ENCODE peak calls at places on chromosome 1, in five cellular contexts. Z is GM13976, G is lung microvascular endothelial cell, T is stomach, R is NCI-H510A treated with DMSO at 0.1 percent for 48 hours. F is an unnamed sample.
A peak's percentile ranks its signal among the peaks of the same experiment; 100 is the strongest.

GRCh38 chr1:200231787-200232222 is 178.0 kb downstream of the ZNF281 start:
- DNase-seq in R (no peak), G (peak; percentile 47), Z (no peak), T (no peak), F (no peak)

GRCh38 chr1:147781056-147781471 is 20.7 kb upstream of the GJA5 start:
- DNase-seq in R (no peak), G (no peak), T (no peak), Z (no peak), F (no peak)

GRCh38 chr1:200907611-200908097 is 13.0 kb downstream of the INAVA start:
- DNase-seq in G (no peak), T (no peak), R (no peak), Z (peak; percentile 75), F (no peak)

GRCh38 chr1:82390627-82391026 is 589.9 kb downstream of the ADGRL2 start:
- DNase-seq in G (no peak), T (no peak), R (no peak), Z (no peak), F (no peak)

GRCh38 chr1:79353224-79353623 is 346.7 kb upstream of the ADGRL4 start:
- DNase-seq in G (peak; percentile 75), R (peak; percentile 23), T (peak; percentile 33), Z (peak; percentile 15), F (no peak)

GRCh38 chr1:52636701-52637695 is 4.0 kb downstream of the SHISAL2A start:
- DNase-seq in R (no peak), Z (peak; percentile 63), T (no peak), G (no peak), F (no peak)

GRCh38 chr1:85134583-85135455 is 66.0 kb downstream of the SYDE2 start:
- DNase-seq in T (no peak), G (no peak), Z (no peak), R (peak; percentile 69), F (no peak)

GRCh38 chr1:110872745-110873435 is at the start of gene CD53:
- DNase-seq in Z (peak; percentile 40), T (no peak), G (no peak), R (no peak), F (no peak)

GRCh38 chr1:218983433-218983832 is 190.2 kb upstream of the LYPLAL1 start:
- DNase-seq in Z (no peak), T (no peak), G (no peak), R (no peak), F (no peak)